ENCODE peak calls at places on chromosomes 7 and 10, in nine cellular contexts. V, A, S, J, M, E, D, K and C are unnamed samples.

GRCh38 chr7:143290293-143290692 is 2.1 kb downstream of the CASP2 start:
- DNase-seq in K (no peak), S (no peak), E (no peak), M (no peak), D (no peak), V (no peak), A (no peak), J (no peak), C (no peak)

GRCh38 chr7:2202361-2202761 is 30.4 kb downstream of the MAD1L1 start:
- DNase-seq in K (no peak), D (no peak), J (no peak), E (no peak), V (no peak), M (no peak), A (no peak), S (peak; percentile 38), C (no peak)

GRCh38 chr10:114168450-114169009 is 5.5 kb downstream of the CCDC186 start:
- DNase-seq in S (no peak), M (no peak), J (no peak), E (no peak), V (no peak), A (no peak), D (no peak), K (no peak), C (no peak)

GRCh38 chr10:119199231-119199992 is 8.0 kb upstream of the GRK5 start:
- DNase-seq in S (peak; percentile 58), V (no peak), K (peak; percentile 63), M (peak; percentile 85), E (peak; percentile 84), A (peak; percentile 78), D (peak; percentile 44), J (peak; percentile 69), C (peak; percentile 80)

GRCh38 chr10:106285199-106285598 is 879.3 kb downstream of the SORCS1 start:
- DNase-seq in V (no peak), K (no peak), M (no peak), S (no peak), A (no peak), D (no peak), E (peak; percentile 10), J (no peak), C (peak; percentile 5)

GRCh38 chr10:93917814-93918213 is 24.0 kb downstream of the SLC35G1 start:
- DNase-seq in D (no peak), M (no peak), V (no peak), J (no peak), S (no peak), E (no peak), K (no peak), A (no peak), C (no peak)

GRCh38 chr7:128957613-128958012 is 19.9 kb downstream of the IRF5 start:
- DNase-seq in K (no peak), S (no peak), J (no peak), E (no peak), D (peak; percentile 42), V (no peak), M (no peak), A (no peak), C (no peak)

GRCh38 chr10:6124666-6125065 is 35.8 kb downstream of the RBM17 start:
- DNase-seq in A (no peak), K (no peak), E (peak; percentile 20), S (no peak), M (no peak), J (no peak), V (no peak), D (no peak), C (peak; percentile 39)

GRCh38 chr10:92146072-92146471 is 144.8 kb downstream of the CPEB3 start:
- DNase-seq in S (no peak), V (no peak), K (no peak), D (no peak), E (no peak), J (no peak), M (no peak), A (no peak), C (no peak)

GRCh38 chr10:80945267-80945880 is 407.7 kb downstream of the SH2D4B start:
- DNase-seq in S (no peak), K (no peak), D (peak; percentile 6), M (no peak), J (no peak), V (no peak), A (no peak), E (no peak), C (peak; percentile 13)

GRCh38 chr10:45997557-45997956 is 25.3 kb downstream of the TIMM23 start:
- DNase-seq in E (no peak), V (no peak), K (no peak), J (no peak), S (no peak), D (no peak), M (no peak), A (no peak), C (no peak)

GRCh38 chr7:22842383-22842903 is 19.8 kb upstream of the TOMM7 start:
- DNase-seq in D (no peak), E (no peak), M (peak; percentile 25), S (no peak), A (no peak), V (no peak), K (no peak), J (no peak), C (no peak)

GRCh38 chr10:124705817-124706461 is 38.2 kb downstream of the FAM53B start:
- DNase-seq in S (peak; percentile 56), A (no peak), V (no peak), E (no peak), D (no peak), M (no peak), J (no peak), K (no peak), C (no peak)

GRCh38 chr7:131649003-131649541 is 92.6 kb upstream of the PODXL start:
- DNase-seq in E (peak; percentile 44), K (no peak), M (no peak), A (no peak), S (no peak), V (no peak), J (no peak), D (no peak), C (no peak)

GRCh38 chr7:44978511-44979366 is at the start of gene MYO1G:
- DNase-seq in S (no peak), E (no peak), V (peak; percentile 74), J (peak; percentile 94), K (peak; percentile 72), A (no peak), M (no peak), D (no peak), C (no peak)

GRCh38 chr7:138645284-138645683 is 55.9 kb downstream of the SVOPL start:
- DNase-seq in K (no peak), A (no peak), D (no peak), S (no peak), E (no peak), J (no peak), V (no peak), M (no peak), C (no peak)

GRCh38 chr7:82241371-82241770 is 202.2 kb downstream of the CACNA2D1 start:
- DNase-seq in V (no peak), J (no peak), S (no peak), E (no peak), D (no peak), A (no peak), K (no peak), M (no peak), C (no peak)

GRCh38 chr7:121428857-121429489 is 32.9 kb upstream of the FAM3C start:
- DNase-seq in E (peak; percentile 56), M (no peak), J (no peak), V (no peak), K (no peak), A (no peak), S (no peak), D (no peak), C (no peak)

GRCh38 chr7:38628630-38629385 is 2.4 kb downstream of the AMPH start:
- DNase-seq in M (no peak), J (no peak), A (no peak), D (no peak), K (no peak), S (no peak), E (peak; percentile 76), V (no peak), C (peak; percentile 55)

GRCh38 chr10:66639351-66639750 is 286.5 kb upstream of the LRRTM3 start:
- DNase-seq in A (no peak), J (no peak), M (no peak), S (no peak), K (no peak), D (no peak), E (peak; percentile 57), V (no peak), C (peak; percentile 41)

GRCh38 chr7:99504281-99504602 is 220 bp upstream of the ZKSCAN5 start:
- DNase-seq in E (peak; percentile 100), A (no peak), K (no peak), D (no peak), J (no peak), M (no peak), V (no peak), S (peak; percentile 99), C (no peak)

GRCh38 chr10:79084012-79084971 is 15.5 kb downstream of the ZMIZ1 start:
- DNase-seq in V (no peak), A (no peak), E (peak; percentile 78), K (peak; percentile 91), D (peak; percentile 91), M (peak; percentile 88), S (peak; percentile 64), J (no peak), C (peak; percentile 73)

GRCh38 chr10:75773139-75773801 is 341.8 kb downstream of the LRMDA start:
- DNase-seq in K (no peak), V (no peak), S (no peak), J (no peak), M (no peak), D (no peak), A (no peak), E (no peak), C (peak; percentile 89)

GRCh38 chr10:101066146-101066889 is 4.5 kb downstream of the KAZALD1 start:
- DNase-seq in D (peak; percentile 78), K (peak; percentile 92), J (peak; percentile 79), S (peak; percentile 38), E (peak; percentile 84), M (no peak), A (peak; percentile 62), V (peak; percentile 31), C (peak; percentile 85)

GRCh38 chr10:77582710-77583115 is 54.9 kb downstream of the KCNMA1 start:
- DNase-seq in E (peak; percentile 46), K (no peak), S (no peak), J (no peak), M (no peak), A (no peak), D (peak; percentile 73), V (no peak), C (peak; percentile 99)

GRCh38 chr10:131396108-131397010 is 84.8 kb upstream of the TCERG1L start:
- DNase-seq in D (no peak), J (peak; percentile 6), K (no peak), V (no peak), S (no peak), E (no peak), A (no peak), M (no peak), C (no peak)

GRCh38 chr10:34547283-34547682 is 267.8 kb downstream of the PARD3 start:
- DNase-seq in S (no peak), D (no peak), E (peak; percentile 74), V (no peak), J (no peak), K (no peak), M (no peak), A (no peak), C (no peak)

GRCh38 chr7:140876519-140877248 is 48.0 kb downstream of the BRAF start:
- DNase-seq in D (no peak), K (no peak), S (no peak), A (no peak), V (no peak), J (no peak), M (no peak), E (peak; percentile 70), C (peak; percentile 22)